ENCODE peak calls at places on chromosome 11, in four cellular contexts. O, B, W and T are unnamed samples.

GRCh38 chr11:82794490-82794889 is 60.8 kb upstream of the FAM181B start:
- DNase-seq in O (no peak), B (no peak), W (no peak), T (no peak)

GRCh38 chr11:57248780-57249383 is 11.8 kb upstream of the APLNR start:
- DNase-seq in O (peak), B (peak), W (peak), T (peak)

GRCh38 chr11:8233691-8234424 is 29.8 kb downstream of the LMO1 start:
- DNase-seq in O (no peak), B (no peak), W (no peak), T (no peak)

GRCh38 chr11:115325523-115325922 is 178.7 kb downstream of the CADM1 start:
- DNase-seq in O (no peak), B (no peak), W (no peak), T (no peak)

GRCh38 chr11:29734287-29734686 is 282.5 kb downstream of the KCNA4 start:
- DNase-seq in O (no peak), B (no peak), W (no peak), T (no peak)

GRCh38 chr11:102620858-102621561 is 4.1 kb downstream of the MMP20 start:
- DNase-seq in O (no peak), B (no peak), W (no peak), T (no peak)

GRCh38 chr11:111870522-111870886 is 877 bp downstream of the ALG9 start:
- DNase-seq in O (no peak), B (no peak), W (no peak), T (peak)

GRCh38 chr11:64799256-64799924 is 3.6 kb downstream of the MAP4K2 start:
- DNase-seq in O (no peak), B (no peak), W (no peak), T (no peak)

GRCh38 chr11:6505577-6506240 is 8.6 kb downstream of the DNHD1 start:
- DNase-seq in O (no peak), B (peak), W (peak), T (peak)

GRCh38 chr11:28384418-28384817 is 276.2 kb downstream of the METTL15 start:
- DNase-seq in O (no peak), B (no peak), W (no peak), T (no peak)

GRCh38 chr11:3609416-3610265 is 32.2 kb downstream of the ART5 start:
- DNase-seq in O (no peak), B (peak), W (peak), T (peak)

GRCh38 chr11:96045622-96046456 is 121.9 kb upstream of the MTMR2 start:
- DNase-seq in O (peak), B (no peak), W (no peak), T (no peak)

GRCh38 chr11:64850979-64851567 is 6.6 kb upstream of the CDC42BPG start:
- DNase-seq in O (no peak), B (peak), W (peak), T (peak)

GRCh38 chr11:66142370-66143263 is 72.5 kb downstream of the PACS1 start:
- DNase-seq in O (no peak), B (no peak), W (peak), T (no peak)

GRCh38 chr11:83778598-83778997 is 492.4 kb upstream of the CCDC90B start:
- DNase-seq in O (no peak), B (no peak), W (no peak), T (no peak)

GRCh38 chr11:43649921-43650320 is 30.6 kb upstream of the HSD17B12 start:
- DNase-seq in O (no peak), B (no peak), W (no peak), T (no peak)

GRCh38 chr11:121652982-121653381 is 200.2 kb upstream of the SORL1-AS1 start:
- DNase-seq in O (no peak), B (no peak), W (no peak), T (no peak)

GRCh38 chr11:41177791-41178190 is 281.7 kb downstream of the LRRC4C start:
- DNase-seq in O (no peak), B (no peak), W (no peak), T (no peak)

GRCh38 chr11:69394902-69395690 is 86.4 kb upstream of the LINC01488 start:
- DNase-seq in O (no peak), B (no peak), W (peak), T (no peak)

GRCh38 chr11:96185220-96185768 is 157.7 kb downstream of the MAML2 start:
- DNase-seq in O (no peak), B (no peak), W (no peak), T (peak)

GRCh38 chr11:66543263-66544107 is 2.4 kb downstream of the ZDHHC24 start:
- DNase-seq in O (peak), B (peak), W (no peak), T (peak)

GRCh38 chr11:64854534-64855502 is 10.4 kb upstream of the CDC42BPG start:
- DNase-seq in O (peak), B (peak), W (peak), T (no peak)

GRCh38 chr11:46305295-46305694 is 27.8 kb downstream of the CREB3L1 start:
- DNase-seq in O (no peak), B (no peak), W (peak), T (no peak)
- TF ChIP-seq CTCF in O (no peak), B (no peak), W (peak), T (no peak)

DNA sequence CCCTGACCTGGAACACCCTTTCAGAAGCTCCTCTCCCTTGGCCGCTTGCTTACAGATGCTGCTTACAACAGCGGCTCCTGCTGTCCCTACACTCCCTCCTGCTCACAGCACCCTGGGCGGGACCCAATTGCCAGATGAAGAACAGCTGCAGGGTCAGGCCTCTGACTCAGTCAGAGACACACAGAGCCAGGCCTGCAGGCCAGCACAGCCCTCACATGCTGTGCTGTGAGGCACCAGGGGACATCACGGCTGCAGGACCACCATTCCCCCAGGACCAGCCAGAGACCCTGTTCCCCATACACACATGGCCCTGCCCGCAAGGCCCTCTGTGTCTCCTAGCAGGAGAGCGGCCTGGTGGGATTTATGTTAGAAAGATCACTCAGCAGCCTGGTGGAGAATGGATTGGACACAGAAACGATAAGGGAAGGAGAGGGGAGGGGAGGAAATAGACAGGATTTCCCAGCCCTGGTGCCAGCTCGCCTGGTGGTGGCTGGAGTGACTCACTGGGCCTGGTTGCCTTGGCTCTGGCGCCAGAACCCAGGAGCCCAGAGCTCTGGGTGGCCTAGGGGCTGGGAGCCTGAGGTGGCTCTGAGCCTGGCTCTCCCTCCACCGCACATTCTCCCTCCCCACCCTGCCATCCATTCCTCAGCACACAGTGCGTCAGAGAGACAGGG is 6.7 kb downstream of the CAPN5 start:
- DNase-seq in O (peak), B (peak), W (peak), T (peak)
- TF ChIP-seq CTCF in O (peak), B (peak), W (no peak), T (no peak)

GRCh38 chr11:450809-451451 is 851 bp downstream of the PTDSS2 start:
- DNase-seq in O (peak), B (peak), W (peak), T (peak)
- TF ChIP-seq CTCF in O (no peak), B (no peak), W (peak), T (no peak)

GRCh38 chr11:35486446-35486845 is 39.0 kb downstream of the PAMR1 start:
- DNase-seq in O (no peak), B (no peak), W (no peak), T (no peak)
- TF ChIP-seq CTCF in O (no peak), B (no peak), W (no peak), T (no peak)

GRCh38 chr11:94504689-94505293 is 7.5 kb upstream of the C11orf97 start:
- DNase-seq in O (no peak), B (peak), W (peak), T (peak)
- TF ChIP-seq CTCF in O (peak), B (peak), W (peak), T (peak)

GRCh38 chr11:18650353-18650752 is 16.2 kb upstream of the SPTY2D1 start:
- DNase-seq in O (no peak), B (no peak), W (no peak), T (no peak)

DNA sequence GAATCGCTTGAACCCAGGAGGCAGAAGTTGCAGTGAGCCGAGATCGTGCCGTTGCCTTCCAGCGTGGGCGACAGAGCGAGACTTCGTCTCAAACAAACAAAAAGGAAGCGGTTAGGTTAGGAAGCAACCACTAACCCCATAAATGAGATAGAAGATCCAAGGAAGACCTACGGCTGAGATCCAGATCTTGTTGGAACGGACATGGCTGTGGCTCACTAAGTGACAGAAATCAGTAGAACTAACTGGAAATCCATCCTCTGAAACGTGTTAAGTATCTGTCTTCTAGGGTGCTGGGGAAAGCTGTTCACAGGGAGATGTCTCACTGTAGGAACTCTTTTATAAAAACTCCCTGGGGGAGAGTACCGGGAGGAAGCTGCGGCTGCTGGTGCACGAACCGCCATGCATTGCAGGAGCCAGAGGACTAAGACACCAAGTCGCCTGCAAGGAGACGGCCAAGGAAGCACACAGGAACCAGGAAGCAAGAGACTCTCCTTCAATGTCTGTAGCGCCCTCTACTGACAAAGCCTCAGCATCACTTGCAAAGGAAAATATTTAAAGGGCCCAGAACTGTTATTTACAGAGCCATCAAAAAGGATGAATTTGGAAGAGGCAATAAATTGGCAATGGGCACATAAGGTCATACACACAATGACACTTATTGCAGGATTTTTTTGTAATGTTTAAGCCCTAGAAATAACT is 16.9 kb upstream of the SPTY2D1 start:
- DNase-seq in O (no peak), B (peak), W (peak), T (peak)
- TF ChIP-seq CTCF in O (no peak), B (peak), W (peak), T (peak)

GRCh38 chr11:33869511-33870422 is 22.1 kb downstream of the LMO2 start:
- DNase-seq in O (peak), B (peak), W (peak), T (peak)

GRCh38 chr11:33877029-33877428 is 14.8 kb downstream of the LMO2 start:
- DNase-seq in O (no peak), B (no peak), W (no peak), T (no peak)

GRCh38 chr11:33874910-33875490 is 16.9 kb downstream of the LMO2 start:
- DNase-seq in O (no peak), B (no peak), W (peak), T (no peak)

GRCh38 chr11:33875621-33876294 is 16.1 kb downstream of the LMO2 start:
- DNase-seq in O (no peak), B (no peak), W (no peak), T (no peak)
- TF ChIP-seq CTCF in O (no peak), B (no peak), W (no peak), T (no peak)

GRCh38 chr11:113202431-113202830 is 112.0 kb upstream of the TTC12 start:
- DNase-seq in O (no peak), B (no peak), W (no peak), T (no peak)

GRCh38 chr11:113203332-113203731 is 111.1 kb upstream of the TTC12 start:
- DNase-seq in O (no peak), B (no peak), W (peak), T (no peak)

GRCh38 chr11:113198907-113199660 is 115.3 kb upstream of the TTC12 start:
- DNase-seq in O (no peak), B (no peak), W (no peak), T (no peak)

GRCh38 chr11:113204280-113204679 is 110.1 kb upstream of the TTC12 start:
- DNase-seq in O (no peak), B (no peak), W (peak), T (no peak)

DNA sequence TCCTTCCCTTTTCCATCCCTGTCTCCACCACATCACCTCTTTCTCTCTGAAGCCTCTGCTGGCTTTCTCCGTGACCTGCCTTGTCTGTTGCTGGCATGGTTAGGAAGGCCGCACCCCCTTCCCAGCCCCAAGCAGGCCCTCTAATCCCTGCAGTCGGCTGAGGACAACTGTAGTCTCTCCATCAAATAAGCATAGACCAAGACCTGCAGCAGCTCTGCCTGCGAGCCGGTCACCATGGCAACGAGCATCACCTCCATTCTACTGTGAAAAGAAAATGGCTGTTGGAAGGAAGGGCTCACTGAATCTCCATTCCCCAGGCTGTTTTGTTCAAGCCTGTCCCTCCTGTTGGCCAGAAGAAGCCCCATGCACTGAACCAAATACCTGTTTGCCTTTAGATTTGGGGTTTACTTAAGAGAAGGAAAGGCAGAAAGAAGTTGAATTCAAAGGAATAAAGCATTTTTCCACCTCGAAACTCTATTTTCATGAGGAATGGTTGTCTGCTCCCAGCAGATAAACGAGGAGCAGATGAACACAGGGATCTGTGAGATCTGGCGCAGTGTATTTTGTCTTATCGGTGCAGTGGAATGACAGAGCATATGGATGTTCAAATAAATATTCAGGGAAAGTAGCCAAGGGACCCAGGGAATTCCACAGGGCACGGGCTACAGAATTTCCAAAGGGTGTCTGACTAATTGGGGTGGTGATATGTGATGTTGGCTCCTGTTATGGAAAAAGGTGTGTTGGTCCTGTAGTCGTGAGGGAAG is 113.1 kb upstream of the TTC12 start:
- DNase-seq in O (no peak), B (no peak), W (no peak), T (no peak)
- TF ChIP-seq CTCF in O (no peak), B (no peak), W (no peak), T (no peak)